ENCODE peak calls at places on chromosomes 6 and 20, in six cellular contexts. One of them, this sample, is unnamed.

GRCh38 chr6:43717822-43718221 is 30.2 kb upstream of the MRPS18A start:
- DNase-seq in A673: no peak
- DNase-seq in H1: no peak
- DNase-seq in neural progenitor cell: no peak
- DNase-seq in PC-9: no peak
- DNase-seq in PC-3: no peak
- DNase-seq in this sample: no peak

GRCh38 chr20:20273281-20273680 is 94.6 kb upstream of the INSM1 start:
- DNase-seq in neural progenitor cell: no peak
- DNase-seq in PC-9: no peak
- DNase-seq in H1: no peak
- DNase-seq in PC-3: peak
- DNase-seq in A673: no peak
- DNase-seq in this sample: no peak

GRCh38 chr6:46042355-46042999 is 26.8 kb upstream of the CLIC5 start:
- DNase-seq in A673: peak
- DNase-seq in neural progenitor cell: peak
- DNase-seq in PC-9: peak
- DNase-seq in H1: no peak
- DNase-seq in PC-3: peak
- DNase-seq in this sample: peak

GRCh38 chr20:17959257-17959627 is 9.4 kb downstream of the SNX5 start:
- DNase-seq in PC-9: no peak
- DNase-seq in A673: no peak
- DNase-seq in PC-3: no peak
- DNase-seq in H1: no peak
- DNase-seq in neural progenitor cell: no peak
- DNase-seq in this sample: no peak

GRCh38 chr6:107957165-107957908 is 671 bp downstream of the SEC63 start:
- DNase-seq in neural progenitor cell: peak
- DNase-seq in PC-9: no peak
- DNase-seq in PC-3: peak
- DNase-seq in A673: peak
- DNase-seq in H1: no peak
- DNase-seq in this sample: peak

GRCh38 chr6:15881150-15881549 is 218.3 kb upstream of the DTNBP1 start:
- DNase-seq in PC-9: no peak
- DNase-seq in neural progenitor cell: no peak
- DNase-seq in A673: no peak
- DNase-seq in PC-3: no peak
- DNase-seq in H1: no peak
- DNase-seq in this sample: no peak

GRCh38 chr6:5707646-5708045 is 299.1 kb downstream of the NRN1 start:
- DNase-seq in H1: no peak
- DNase-seq in PC-3: no peak
- DNase-seq in neural progenitor cell: no peak
- DNase-seq in PC-9: no peak
- DNase-seq in A673: no peak
- DNase-seq in this sample: no peak

GRCh38 chr6:3046295-3046694 is 22.0 kb upstream of the RIPK1 start:
- DNase-seq in neural progenitor cell: no peak
- DNase-seq in PC-9: no peak
- DNase-seq in A673: no peak
- DNase-seq in PC-3: no peak
- DNase-seq in H1: no peak
- DNase-seq in this sample: peak

GRCh38 chr6:25991785-25992412 is 29.3 kb downstream of the TRIM38 start:
- DNase-seq in PC-3: peak
- DNase-seq in H1: peak
- DNase-seq in A673: peak
- DNase-seq in neural progenitor cell: peak
- DNase-seq in PC-9: peak
- DNase-seq in this sample: peak

GRCh38 chr20:3080939-3081388 is 3.6 kb downstream of the AVP start:
- DNase-seq in PC-9: peak
- DNase-seq in neural progenitor cell: no peak
- DNase-seq in PC-3: no peak
- DNase-seq in H1: no peak
- DNase-seq in A673: no peak
- DNase-seq in this sample: peak

GRCh38 chr6:73579389-73579788 is 58.6 kb upstream of the EEF1A1 start:
- DNase-seq in PC-9: peak
- DNase-seq in A673: no peak
- DNase-seq in neural progenitor cell: no peak
- DNase-seq in PC-3: peak
- DNase-seq in H1: no peak
- DNase-seq in this sample: no peak

GRCh38 chr6:159102373-159103160 is 57.8 kb upstream of the TAGAP start:
- DNase-seq in A673: no peak
- DNase-seq in neural progenitor cell: no peak
- DNase-seq in PC-3: no peak
- DNase-seq in H1: no peak
- DNase-seq in PC-9: no peak
- DNase-seq in this sample: no peak

GRCh38 chr20:4195499-4195898 is 180.1 kb upstream of the RNF24 start:
- DNase-seq in H1: peak
- DNase-seq in A673: peak
- DNase-seq in PC-3: peak
- DNase-seq in neural progenitor cell: peak
- DNase-seq in PC-9: no peak
- DNase-seq in this sample: no peak

GRCh38 chr20:10508468-10509251 is 73.6 kb downstream of the SLX4IP start:
- DNase-seq in PC-3: no peak
- DNase-seq in H1: no peak
- DNase-seq in A673: peak
- DNase-seq in neural progenitor cell: no peak
- DNase-seq in PC-9: no peak
- DNase-seq in this sample: peak

GRCh38 chr6:161261797-161262196 is 12.1 kb downstream of the AGPAT4 start:
- DNase-seq in PC-3: no peak
- DNase-seq in PC-9: no peak
- DNase-seq in A673: no peak
- DNase-seq in neural progenitor cell: no peak
- DNase-seq in H1: no peak
- DNase-seq in this sample: no peak

GRCh38 chr6:144162977-144163376 is 12.7 kb downstream of the STX11 start:
- DNase-seq in PC-9: no peak
- DNase-seq in A673: no peak
- DNase-seq in H1: no peak
- DNase-seq in PC-3: no peak
- DNase-seq in neural progenitor cell: no peak
- DNase-seq in this sample: no peak

GRCh38 chr20:1979116-1979778 is 14.6 kb downstream of the PDYN start:
- DNase-seq in PC-9: no peak
- DNase-seq in PC-3: no peak
- DNase-seq in H1: no peak
- DNase-seq in A673: no peak
- DNase-seq in neural progenitor cell: peak
- DNase-seq in this sample: no peak

GRCh38 chr20:14984768-14985622 is 647.6 kb upstream of the FLRT3 start:
- DNase-seq in H1: no peak
- DNase-seq in PC-3: peak
- DNase-seq in A673: no peak
- DNase-seq in PC-9: no peak
- DNase-seq in neural progenitor cell: no peak
- DNase-seq in this sample: peak

GRCh38 chr6:3520541-3521220 is 63.8 kb upstream of the SLC22A23 start:
- DNase-seq in PC-3: no peak
- DNase-seq in neural progenitor cell: no peak
- DNase-seq in A673: no peak
- DNase-seq in PC-9: no peak
- DNase-seq in H1: no peak
- DNase-seq in this sample: peak

GRCh38 chr6:142429195-142429594 is 127.4 kb downstream of the ADGRG6 start:
- DNase-seq in PC-9: no peak
- DNase-seq in H1: no peak
- DNase-seq in A673: no peak
- DNase-seq in PC-3: peak
- DNase-seq in neural progenitor cell: no peak
- DNase-seq in this sample: no peak

DNA sequence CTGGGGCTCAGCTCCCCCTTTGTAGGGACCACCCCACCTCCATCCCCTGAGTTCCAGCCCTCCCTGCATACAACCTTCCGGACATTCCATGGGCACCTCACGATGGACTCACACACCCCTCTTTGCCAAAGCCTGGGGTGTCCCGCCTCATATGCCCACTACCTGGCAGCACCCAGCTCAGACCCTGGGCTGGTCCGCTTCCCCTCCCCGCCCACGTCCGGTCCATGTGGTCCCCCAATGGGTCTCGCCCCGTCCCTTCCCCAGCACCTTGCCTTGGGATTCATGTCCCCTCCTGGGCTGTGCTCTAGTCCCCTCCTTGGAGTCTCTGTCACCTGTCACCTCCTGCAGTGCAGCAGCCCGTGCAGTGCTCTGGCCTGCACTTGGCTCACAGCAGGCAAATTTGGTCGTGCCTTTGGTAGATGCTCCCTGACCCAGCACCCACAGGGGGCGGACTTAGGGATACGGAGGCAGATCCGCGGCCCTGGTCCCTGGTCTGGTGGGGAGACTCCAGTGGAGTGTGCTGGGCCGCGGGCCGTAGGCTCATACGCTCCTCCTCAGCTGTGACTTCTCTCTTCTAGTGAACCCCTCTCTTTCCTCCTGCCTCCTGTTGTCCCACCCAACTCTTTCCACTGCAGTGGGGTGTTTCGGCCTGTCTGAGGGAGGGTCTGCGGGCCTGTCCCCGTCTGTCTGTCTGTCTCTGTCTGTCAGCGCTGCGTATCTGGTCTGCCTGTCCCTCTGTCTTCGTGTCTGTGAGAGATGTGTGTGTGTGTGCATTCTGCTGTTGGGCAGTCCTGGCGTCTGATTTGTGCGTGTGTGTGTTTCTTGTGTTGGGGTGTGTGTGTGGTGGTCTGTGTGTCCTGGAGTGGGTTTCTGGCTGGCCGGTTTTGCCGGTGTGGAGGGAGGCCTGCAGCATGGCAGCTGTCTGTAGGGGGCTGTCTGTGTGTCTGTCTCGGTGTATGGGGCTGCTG is 69.5 kb downstream of the SRC start:
- DNase-seq in neural progenitor cell: no peak
- DNase-seq in H1: no peak
- DNase-seq in PC-3: no peak
- DNase-seq in A673: no peak
- DNase-seq in PC-9: no peak
- DNase-seq in this sample: no peak
- TF ChIP-seq EZH2 in neural progenitor cell: no peak
- TF ChIP-seq EZH2 in H1: no peak
- TF ChIP-seq EZH2 in PC-3: no peak
- TF ChIP-seq EZH2 in A673: no peak
- TF ChIP-seq EZH2 in PC-9: no peak
- TF ChIP-seq EZH2 in this sample: no peak

DNA sequence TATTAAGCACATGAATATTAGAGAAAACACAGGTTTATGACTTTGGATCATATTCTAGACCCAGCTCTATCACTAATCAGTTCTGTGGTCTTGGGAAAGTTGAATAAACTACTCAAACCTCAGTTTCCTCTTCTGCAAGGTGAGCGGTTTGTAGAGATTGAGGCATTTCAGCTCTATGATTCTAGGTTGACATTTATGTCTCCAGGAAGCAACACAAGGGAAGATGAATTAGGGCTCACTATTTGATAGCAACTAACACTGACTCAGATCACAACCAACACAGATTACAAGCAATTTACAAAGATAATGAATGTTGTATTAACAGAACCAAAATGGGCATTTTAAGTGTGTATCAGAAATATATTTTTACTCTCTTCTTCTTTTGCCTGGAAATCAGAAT is 21.9 kb downstream of the ADTRP start:
- DNase-seq in PC-3: no peak
- DNase-seq in A673: no peak
- DNase-seq in PC-9: no peak
- DNase-seq in neural progenitor cell: no peak
- DNase-seq in H1: no peak
- DNase-seq in this sample: no peak
- TF ChIP-seq EZH2 in PC-3: no peak
- TF ChIP-seq EZH2 in A673: no peak
- TF ChIP-seq EZH2 in PC-9: no peak
- TF ChIP-seq EZH2 in neural progenitor cell: no peak
- TF ChIP-seq EZH2 in H1: no peak
- TF ChIP-seq EZH2 in this sample: no peak

DNA sequence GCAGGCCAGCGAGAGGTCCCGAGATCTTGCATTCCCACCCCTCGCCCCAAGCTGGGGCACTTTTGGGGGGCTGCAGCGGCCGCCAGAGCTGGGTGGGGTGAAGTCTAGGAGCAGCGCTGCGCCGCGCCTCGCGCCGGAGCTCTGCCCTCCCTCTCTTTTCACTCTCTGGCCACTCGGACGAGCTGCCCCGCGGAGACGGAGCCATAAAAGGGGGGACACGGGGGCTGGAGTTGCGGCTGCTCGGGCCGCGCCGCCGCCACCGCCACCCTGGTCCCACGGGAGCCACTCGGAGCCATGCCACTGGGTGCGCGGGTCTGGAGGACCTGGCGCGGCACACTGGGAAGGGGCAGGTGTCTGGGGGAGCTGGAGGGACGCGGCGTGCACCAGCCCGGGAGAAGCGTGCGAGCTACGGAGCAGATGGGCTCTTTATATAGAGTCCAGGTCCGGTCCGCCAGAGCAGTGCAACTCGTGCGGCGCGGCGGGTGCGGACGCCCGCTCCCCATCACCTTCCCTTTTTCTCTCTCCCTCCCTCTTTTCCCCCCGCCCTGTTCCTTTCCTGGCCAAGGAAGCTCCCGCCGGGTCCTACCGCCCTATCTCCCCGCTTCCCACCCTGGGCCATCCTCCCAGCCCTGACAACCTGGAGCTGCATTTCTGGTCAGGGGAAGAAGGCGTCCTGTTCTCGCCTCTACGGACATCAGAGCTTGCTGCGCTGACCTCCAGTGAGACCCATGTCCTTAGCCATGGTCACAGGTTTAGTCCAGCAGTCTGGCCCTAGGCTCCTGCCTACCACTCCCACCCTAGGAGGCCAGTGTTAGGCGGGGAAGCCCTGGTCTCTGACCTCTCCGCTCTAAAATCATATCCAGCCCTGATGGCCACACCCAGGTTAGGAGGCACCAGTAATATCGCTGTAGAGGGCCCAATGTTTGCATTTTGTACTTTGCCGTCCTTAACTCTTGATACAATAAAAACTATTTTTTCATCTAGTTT is 883 bp upstream of the HTR1B start:
- DNase-seq in PC-3: no peak
- DNase-seq in PC-9: no peak
- DNase-seq in H1: no peak
- DNase-seq in neural progenitor cell: peak
- DNase-seq in A673: no peak
- DNase-seq in this sample: no peak
- TF ChIP-seq EZH2 in PC-3: no peak
- TF ChIP-seq EZH2 in PC-9: no peak
- TF ChIP-seq EZH2 in H1: no peak
- TF ChIP-seq EZH2 in neural progenitor cell: no peak
- TF ChIP-seq EZH2 in A673: peak
- TF ChIP-seq EZH2 in this sample: no peak

DNA sequence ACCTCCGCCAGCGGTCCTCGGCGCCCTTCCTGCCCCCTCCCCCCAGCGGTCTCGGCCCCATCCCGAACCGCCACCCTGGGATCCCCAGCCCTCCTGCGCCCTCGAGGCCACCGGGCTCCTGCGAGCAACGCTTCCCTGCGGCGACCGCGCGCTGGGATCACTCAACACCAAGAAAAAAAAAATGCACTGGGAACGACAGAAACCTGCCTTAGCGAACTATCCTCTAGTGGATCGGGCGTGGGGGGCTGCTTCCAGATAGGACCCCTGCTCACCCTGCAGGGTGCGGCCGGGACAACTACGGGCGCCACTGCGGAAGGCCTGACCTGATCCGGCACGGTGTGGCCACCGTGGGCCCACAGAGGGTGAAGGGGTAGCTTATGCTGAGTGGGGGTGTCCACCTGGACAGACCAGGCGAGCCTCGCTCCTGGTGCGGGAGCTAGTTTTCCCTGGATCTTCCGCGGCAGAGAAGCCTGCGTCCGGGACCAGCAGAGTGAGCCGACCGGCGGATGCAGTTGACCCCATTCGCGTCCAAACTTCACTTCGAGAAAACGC is 38.0 kb downstream of the NCR2 start:
- DNase-seq in A673: no peak
- DNase-seq in H1: no peak
- DNase-seq in neural progenitor cell: no peak
- DNase-seq in PC-3: no peak
- DNase-seq in PC-9: no peak
- DNase-seq in this sample: no peak
- TF ChIP-seq EZH2 in A673: no peak
- TF ChIP-seq EZH2 in H1: no peak
- TF ChIP-seq EZH2 in neural progenitor cell: peak
- TF ChIP-seq EZH2 in PC-3: no peak
- TF ChIP-seq EZH2 in PC-9: no peak
- TF ChIP-seq EZH2 in this sample: no peak

This sample was measured in fibroblast of lung.